ENCODE peak calls at places on chromosomes 16 and 17, in ten cellular contexts. One of them, this sample, is unnamed.

GRCh38 chr16:66695935-66696668 is 441 bp downstream of the CMTM4 start:
- DNase-seq in cardiac septum: no peak
- DNase-seq in left lung: peak
- DNase-seq in NCI-H1105: peak
- DNase-seq in activated naive CD4-positive, alpha-beta T cell: no peak
- DNase-seq in AG10803: no peak
- DNase-seq in brain pericyte: no peak
- DNase-seq in immature natural killer cell: no peak
- DNase-seq in nephron progenitor cell: peak
- DNase-seq in fibroblast of lung: no peak
- DNase-seq in this sample: no peak

GRCh38 chr16:69040144-69040909 is 65.1 kb upstream of the HAS3 start:
- DNase-seq in fibroblast of lung: peak
- DNase-seq in AG10803: no peak
- DNase-seq in cardiac septum: no peak
- DNase-seq in NCI-H1105: no peak
- DNase-seq in immature natural killer cell: no peak
- DNase-seq in activated naive CD4-positive, alpha-beta T cell: no peak
- DNase-seq in brain pericyte: no peak
- DNase-seq in left lung: no peak
- DNase-seq in nephron progenitor cell: no peak
- DNase-seq in this sample: no peak

GRCh38 chr17:42698736-42699414 is 16.5 kb downstream of the CNTNAP1 start:
- DNase-seq in NCI-H1105: no peak
- DNase-seq in fibroblast of lung: peak
- DNase-seq in brain pericyte: no peak
- DNase-seq in immature natural killer cell: no peak
- DNase-seq in cardiac septum: peak
- DNase-seq in AG10803: peak
- DNase-seq in left lung: peak
- DNase-seq in activated naive CD4-positive, alpha-beta T cell: no peak
- DNase-seq in nephron progenitor cell: no peak
- DNase-seq in this sample: no peak

GRCh38 chr17:80474231-80474932 is 2.0 kb downstream of the NPTX1 start:
- DNase-seq in cardiac septum: no peak
- DNase-seq in AG10803: peak
- DNase-seq in nephron progenitor cell: peak
- DNase-seq in immature natural killer cell: no peak
- DNase-seq in activated naive CD4-positive, alpha-beta T cell: no peak
- DNase-seq in left lung: no peak
- DNase-seq in NCI-H1105: no peak
- DNase-seq in brain pericyte: no peak
- DNase-seq in fibroblast of lung: peak
- DNase-seq in this sample: no peak

GRCh38 chr16:87305505-87306391 is 11.4 kb downstream of the C16orf95 start:
- DNase-seq in AG10803: peak
- DNase-seq in activated naive CD4-positive, alpha-beta T cell: no peak
- DNase-seq in brain pericyte: no peak
- DNase-seq in fibroblast of lung: no peak
- DNase-seq in NCI-H1105: no peak
- DNase-seq in immature natural killer cell: no peak
- DNase-seq in cardiac septum: peak
- DNase-seq in left lung: no peak
- DNase-seq in nephron progenitor cell: no peak
- DNase-seq in this sample: no peak

GRCh38 chr16:13453325-13453724 is 466.6 kb upstream of the ERCC4 start:
- DNase-seq in immature natural killer cell: no peak
- DNase-seq in cardiac septum: no peak
- DNase-seq in fibroblast of lung: peak
- DNase-seq in AG10803: peak
- DNase-seq in brain pericyte: no peak
- DNase-seq in activated naive CD4-positive, alpha-beta T cell: no peak
- DNase-seq in left lung: no peak
- DNase-seq in nephron progenitor cell: no peak
- DNase-seq in NCI-H1105: peak
- DNase-seq in this sample: no peak

GRCh38 chr17:21213491-21214014 is 408 bp downstream of the TMEM11 start:
- DNase-seq in nephron progenitor cell: peak
- DNase-seq in cardiac septum: peak
- DNase-seq in activated naive CD4-positive, alpha-beta T cell: peak
- DNase-seq in brain pericyte: no peak
- DNase-seq in AG10803: no peak
- DNase-seq in fibroblast of lung: no peak
- DNase-seq in immature natural killer cell: no peak
- DNase-seq in left lung: no peak
- DNase-seq in NCI-H1105: no peak
- DNase-seq in this sample: peak

GRCh38 chr17:18099516-18099915 is 9.0 kb upstream of the MYO15A start:
- DNase-seq in immature natural killer cell: no peak
- DNase-seq in nephron progenitor cell: no peak
- DNase-seq in activated naive CD4-positive, alpha-beta T cell: no peak
- DNase-seq in fibroblast of lung: no peak
- DNase-seq in NCI-H1105: no peak
- DNase-seq in left lung: no peak
- DNase-seq in brain pericyte: no peak
- DNase-seq in cardiac septum: no peak
- DNase-seq in AG10803: no peak
- DNase-seq in this sample: no peak

GRCh38 chr16:56469748-56470147 is 18.4 kb downstream of the OGFOD1 start:
- DNase-seq in fibroblast of lung: no peak
- DNase-seq in cardiac septum: no peak
- DNase-seq in NCI-H1105: no peak
- DNase-seq in AG10803: no peak
- DNase-seq in brain pericyte: no peak
- DNase-seq in activated naive CD4-positive, alpha-beta T cell: no peak
- DNase-seq in left lung: no peak
- DNase-seq in immature natural killer cell: no peak
- DNase-seq in nephron progenitor cell: no peak
- DNase-seq in this sample: no peak

GRCh38 chr17:19708431-19709175 is 7.8 kb downstream of the SLC47A2 start:
- DNase-seq in cardiac septum: no peak
- DNase-seq in immature natural killer cell: no peak
- DNase-seq in activated naive CD4-positive, alpha-beta T cell: no peak
- DNase-seq in brain pericyte: no peak
- DNase-seq in left lung: no peak
- DNase-seq in nephron progenitor cell: no peak
- DNase-seq in NCI-H1105: no peak
- DNase-seq in AG10803: no peak
- DNase-seq in fibroblast of lung: no peak
- DNase-seq in this sample: no peak

GRCh38 chr16:71867934-71868333 is 16.0 kb downstream of the ZNF821 start:
- DNase-seq in fibroblast of lung: no peak
- DNase-seq in NCI-H1105: no peak
- DNase-seq in activated naive CD4-positive, alpha-beta T cell: no peak
- DNase-seq in left lung: no peak
- DNase-seq in nephron progenitor cell: no peak
- DNase-seq in immature natural killer cell: no peak
- DNase-seq in AG10803: no peak
- DNase-seq in cardiac septum: no peak
- DNase-seq in brain pericyte: no peak
- DNase-seq in this sample: no peak

GRCh38 chr17:43453331-43453812 is 30.4 kb upstream of the DHX8 start:
- DNase-seq in NCI-H1105: no peak
- DNase-seq in fibroblast of lung: no peak
- DNase-seq in cardiac septum: no peak
- DNase-seq in activated naive CD4-positive, alpha-beta T cell: no peak
- DNase-seq in left lung: no peak
- DNase-seq in brain pericyte: no peak
- DNase-seq in immature natural killer cell: no peak
- DNase-seq in AG10803: no peak
- DNase-seq in nephron progenitor cell: no peak
- DNase-seq in this sample: no peak

GRCh38 chr17:72349508-72350472 is 229.0 kb downstream of the SOX9 start:
- DNase-seq in left lung: no peak
- DNase-seq in immature natural killer cell: no peak
- DNase-seq in AG10803: no peak
- DNase-seq in brain pericyte: no peak
- DNase-seq in nephron progenitor cell: no peak
- DNase-seq in cardiac septum: no peak
- DNase-seq in fibroblast of lung: no peak
- DNase-seq in activated naive CD4-positive, alpha-beta T cell: no peak
- DNase-seq in NCI-H1105: peak
- DNase-seq in this sample: no peak

GRCh38 chr17:51585514-51586104 is 325.3 kb downstream of the UTP18 start:
- DNase-seq in AG10803: no peak
- DNase-seq in NCI-H1105: no peak
- DNase-seq in activated naive CD4-positive, alpha-beta T cell: no peak
- DNase-seq in immature natural killer cell: peak
- DNase-seq in cardiac septum: no peak
- DNase-seq in nephron progenitor cell: peak
- DNase-seq in brain pericyte: no peak
- DNase-seq in fibroblast of lung: no peak
- DNase-seq in left lung: no peak
- DNase-seq in this sample: peak

GRCh38 chr17:1107083-1107776 is 72.6 kb downstream of the ABR start:
- DNase-seq in left lung: no peak
- DNase-seq in AG10803: no peak
- DNase-seq in nephron progenitor cell: no peak
- DNase-seq in activated naive CD4-positive, alpha-beta T cell: no peak
- DNase-seq in cardiac septum: no peak
- DNase-seq in brain pericyte: no peak
- DNase-seq in NCI-H1105: no peak
- DNase-seq in immature natural killer cell: no peak
- DNase-seq in fibroblast of lung: no peak
- DNase-seq in this sample: no peak

GRCh38 chr16:81697321-81697885 is 81.7 kb upstream of the PLCG2 start:
- DNase-seq in cardiac septum: no peak
- DNase-seq in activated naive CD4-positive, alpha-beta T cell: peak
- DNase-seq in left lung: peak
- DNase-seq in AG10803: peak
- DNase-seq in nephron progenitor cell: peak
- DNase-seq in brain pericyte: no peak
- DNase-seq in NCI-H1105: no peak
- DNase-seq in immature natural killer cell: peak
- DNase-seq in fibroblast of lung: peak
- DNase-seq in this sample: peak

GRCh38 chr16:85834741-85835140 is 35.2 kb downstream of the COX4I1 start:
- DNase-seq in brain pericyte: no peak
- DNase-seq in activated naive CD4-positive, alpha-beta T cell: no peak
- DNase-seq in fibroblast of lung: no peak
- DNase-seq in left lung: no peak
- DNase-seq in NCI-H1105: no peak
- DNase-seq in AG10803: no peak
- DNase-seq in immature natural killer cell: no peak
- DNase-seq in cardiac septum: no peak
- DNase-seq in nephron progenitor cell: no peak
- DNase-seq in this sample: no peak

GRCh38 chr17:17141860-17142552 is 64.1 kb downstream of the PLD6 start:
- DNase-seq in left lung: no peak
- DNase-seq in AG10803: peak
- DNase-seq in fibroblast of lung: peak
- DNase-seq in nephron progenitor cell: peak
- DNase-seq in cardiac septum: no peak
- DNase-seq in brain pericyte: no peak
- DNase-seq in immature natural killer cell: no peak
- DNase-seq in activated naive CD4-positive, alpha-beta T cell: peak
- DNase-seq in NCI-H1105: no peak
- DNase-seq in this sample: no peak

GRCh38 chr17:82392209-82392920 is 20.8 kb downstream of the UTS2R start:
- DNase-seq in cardiac septum: no peak
- DNase-seq in AG10803: no peak
- DNase-seq in activated naive CD4-positive, alpha-beta T cell: no peak
- DNase-seq in NCI-H1105: no peak
- DNase-seq in brain pericyte: no peak
- DNase-seq in fibroblast of lung: no peak
- DNase-seq in left lung: no peak
- DNase-seq in nephron progenitor cell: no peak
- DNase-seq in immature natural killer cell: no peak
- DNase-seq in this sample: no peak

GRCh38 chr17:66915204-66915611 is 49.3 kb upstream of the CACNG4 start:
- DNase-seq in nephron progenitor cell: no peak
- DNase-seq in cardiac septum: no peak
- DNase-seq in AG10803: no peak
- DNase-seq in left lung: peak
- DNase-seq in brain pericyte: no peak
- DNase-seq in fibroblast of lung: no peak
- DNase-seq in immature natural killer cell: no peak
- DNase-seq in NCI-H1105: peak
- DNase-seq in activated naive CD4-positive, alpha-beta T cell: no peak
- DNase-seq in this sample: no peak

GRCh38 chr16:1991135-1991551 is 1.4 kb downstream of the SYNGR3 start:
- DNase-seq in left lung: no peak
- DNase-seq in NCI-H1105: no peak
- DNase-seq in cardiac septum: no peak
- DNase-seq in fibroblast of lung: no peak
- DNase-seq in brain pericyte: no peak
- DNase-seq in activated naive CD4-positive, alpha-beta T cell: no peak
- DNase-seq in immature natural killer cell: peak
- DNase-seq in nephron progenitor cell: no peak
- DNase-seq in AG10803: no peak
- DNase-seq in this sample: no peak

GRCh38 chr17:2053380-2054261 is 1.3 kb upstream of the HIC1 start:
- DNase-seq in AG10803: peak
- DNase-seq in activated naive CD4-positive, alpha-beta T cell: peak
- DNase-seq in left lung: peak
- DNase-seq in brain pericyte: no peak
- DNase-seq in nephron progenitor cell: peak
- DNase-seq in fibroblast of lung: peak
- DNase-seq in cardiac septum: no peak
- DNase-seq in immature natural killer cell: peak
- DNase-seq in NCI-H1105: peak
- DNase-seq in this sample: peak

GRCh38 chr17:6592193-6592592 is 35.8 kb upstream of the PITPNM3 start:
- DNase-seq in immature natural killer cell: no peak
- DNase-seq in NCI-H1105: no peak
- DNase-seq in AG10803: no peak
- DNase-seq in brain pericyte: no peak
- DNase-seq in cardiac septum: no peak
- DNase-seq in activated naive CD4-positive, alpha-beta T cell: no peak
- DNase-seq in left lung: no peak
- DNase-seq in fibroblast of lung: peak
- DNase-seq in nephron progenitor cell: no peak
- DNase-seq in this sample: no peak

GRCh38 chr17:7997186-7997585 is 5.2 kb upstream of the GUCY2D start:
- DNase-seq in immature natural killer cell: no peak
- DNase-seq in cardiac septum: no peak
- DNase-seq in nephron progenitor cell: no peak
- DNase-seq in brain pericyte: no peak
- DNase-seq in AG10803: peak
- DNase-seq in left lung: no peak
- DNase-seq in NCI-H1105: no peak
- DNase-seq in activated naive CD4-positive, alpha-beta T cell: no peak
- DNase-seq in fibroblast of lung: peak
- DNase-seq in this sample: no peak

GRCh38 chr17:19285218-19285900 is 48.2 kb downstream of the EPN2 start:
- DNase-seq in cardiac septum: no peak
- DNase-seq in nephron progenitor cell: no peak
- DNase-seq in left lung: no peak
- DNase-seq in AG10803: no peak
- DNase-seq in immature natural killer cell: no peak
- DNase-seq in NCI-H1105: no peak
- DNase-seq in fibroblast of lung: no peak
- DNase-seq in brain pericyte: peak
- DNase-seq in activated naive CD4-positive, alpha-beta T cell: no peak
- DNase-seq in this sample: no peak

GRCh38 chr17:36945160-36945559 is 3.6 kb upstream of the AATF start:
- DNase-seq in AG10803: no peak
- DNase-seq in immature natural killer cell: no peak
- DNase-seq in fibroblast of lung: no peak
- DNase-seq in nephron progenitor cell: no peak
- DNase-seq in brain pericyte: no peak
- DNase-seq in left lung: no peak
- DNase-seq in activated naive CD4-positive, alpha-beta T cell: no peak
- DNase-seq in NCI-H1105: no peak
- DNase-seq in cardiac septum: no peak
- DNase-seq in this sample: no peak

GRCh38 chr16:55559233-55559632 is 7.3 kb upstream of the CAPNS2 start:
- DNase-seq in fibroblast of lung: peak
- DNase-seq in nephron progenitor cell: no peak
- DNase-seq in cardiac septum: no peak
- DNase-seq in NCI-H1105: no peak
- DNase-seq in AG10803: peak
- DNase-seq in activated naive CD4-positive, alpha-beta T cell: no peak
- DNase-seq in left lung: no peak
- DNase-seq in brain pericyte: no peak
- DNase-seq in immature natural killer cell: no peak
- DNase-seq in this sample: no peak

GRCh38 chr17:77644181-77644972 is 314.1 kb upstream of the TNRC6C start:
- DNase-seq in fibroblast of lung: no peak
- DNase-seq in NCI-H1105: no peak
- DNase-seq in cardiac septum: no peak
- DNase-seq in immature natural killer cell: no peak
- DNase-seq in activated naive CD4-positive, alpha-beta T cell: no peak
- DNase-seq in nephron progenitor cell: no peak
- DNase-seq in brain pericyte: no peak
- DNase-seq in AG10803: no peak
- DNase-seq in left lung: no peak
- DNase-seq in this sample: no peak

This sample was measured in NK-92 treated with Interleukin-12 subunit alpha and Interleukin-12 subunit beta, amount 100 ng/mL, for 24 hours.